ENCODE peak calls at places on chromosomes 13 and 19, in seven cellular contexts. N is H1, D is H9, J is mesendoderm, S is trophoblast cell, L is IMR-90, E is mesenchymal stem cell. M is an unnamed sample.

GRCh38 chr13:33179463-33179862 is 106.1 kb downstream of the STARD13 start:
- DNase-seq in N (no peak), D (no peak), J (no peak), S (no peak), L (no peak), E (no peak), M (no peak)

GRCh38 chr13:47114030-47114429 is 217.2 kb upstream of the HTR2A start:
- DNase-seq in N (no peak), D (no peak), J (no peak), S (no peak), L (peak), E (peak), M (no peak)

GRCh38 chr19:5170329-5170745 is 170.3 kb downstream of the PTPRS start:
- DNase-seq in N (peak), D (peak), J (peak), S (peak), L (no peak), E (no peak), M (no peak)

GRCh38 chr19:13634658-13635057 is 128.4 kb upstream of the CACNA1A start:
- DNase-seq in N (no peak), D (no peak), J (no peak), S (no peak), L (no peak), E (no peak), M (no peak)

GRCh38 chr19:10431254-10431942 is 11.1 kb downstream of the PDE4A start:
- DNase-seq in N (peak), D (no peak), J (peak), S (peak), L (no peak), E (no peak), M (no peak)

GRCh38 chr13:47990920-47991466 is 10.1 kb downstream of the SUCLA2 start:
- DNase-seq in N (no peak), D (no peak), J (no peak), S (no peak), L (no peak), E (no peak), M (no peak)

GRCh38 chr13:101523154-101523669 is 70.7 kb downstream of the ITGBL1 start:
- DNase-seq in N (no peak), D (no peak), J (no peak), S (no peak), L (no peak), E (no peak), M (no peak)

GRCh38 chr19:35206379-35206778 is 22.2 kb downstream of the FAM187B start:
- DNase-seq in N (peak), D (no peak), J (no peak), S (no peak), L (no peak), E (no peak), M (no peak)

GRCh38 chr19:51448745-51449093 is 9.5 kb downstream of the SIGLEC8 start:
- DNase-seq in N (no peak), D (no peak), J (no peak), S (no peak), L (no peak), E (no peak), M (no peak)

GRCh38 chr19:42831221-42832019 is 48.1 kb downstream of the PSG1 start:
- DNase-seq in N (no peak), D (no peak), J (no peak), S (peak), L (no peak), E (no peak), M (no peak)

GRCh38 chr13:108227651-108228272 is 9.6 kb downstream of the ABHD13 start:
- DNase-seq in N (no peak), D (no peak), J (no peak), S (peak), L (peak), E (peak), M (no peak)

GRCh38 chr13:28753208-28753892 is 34.6 kb upstream of the SLC46A3 start:
- DNase-seq in N (peak), D (peak), J (peak), S (peak), L (peak), E (peak), M (no peak)

GRCh38 chr13:32211788-32212187 is 103.4 kb downstream of the ZAR1L start:
- DNase-seq in N (no peak), D (no peak), J (peak), S (no peak), L (peak), E (peak), M (no peak)

GRCh38 chr19:37977992-37978391 is 71.0 kb downstream of the SIPA1L3 start:
- DNase-seq in N (no peak), D (no peak), J (no peak), S (no peak), L (peak), E (peak), M (no peak)

GRCh38 chr19:14432817-14433453 is at the start of gene PKN1:
- DNase-seq in N (peak), D (peak), J (peak), S (no peak), L (no peak), E (no peak), M (peak)

GRCh38 chr13:110062777-110063442 is 244.0 kb downstream of the COL4A1 start:
- DNase-seq in N (no peak), D (no peak), J (no peak), S (no peak), L (no peak), E (no peak), M (no peak)
- H3K23ac ChIP-seq in N (no peak), D (no peak), J (no peak), S (no peak), L (no peak), E (no peak), M (no peak)

DNA sequence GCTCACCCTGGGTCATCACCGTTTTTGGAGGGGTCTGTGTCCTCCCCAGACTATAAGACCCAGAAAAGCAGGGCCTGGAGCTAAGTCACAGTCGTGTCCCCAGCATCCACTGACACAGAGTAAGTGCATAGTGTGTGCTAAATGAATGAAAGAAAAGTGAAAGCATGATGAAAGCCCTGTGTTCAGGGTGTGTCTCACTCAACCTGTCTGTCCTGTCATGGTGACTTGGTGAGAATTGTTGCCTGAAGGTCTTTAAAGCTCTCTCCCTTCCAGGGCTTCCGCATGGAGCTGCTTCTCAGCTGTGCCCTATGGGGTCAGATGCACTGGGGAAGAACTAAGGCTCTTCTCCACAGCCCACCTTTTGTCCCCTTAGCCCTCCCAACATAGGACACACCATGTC is 20.5 kb upstream of the IGFL1 start:
- DNase-seq in N (no peak), D (no peak), J (no peak), S (peak), L (no peak), E (no peak), M (no peak)
- H2AK5ac ChIP-seq in N (no peak), D (no peak), J (no peak), S (peak), L (no peak), E (peak), M (no peak)

DNA sequence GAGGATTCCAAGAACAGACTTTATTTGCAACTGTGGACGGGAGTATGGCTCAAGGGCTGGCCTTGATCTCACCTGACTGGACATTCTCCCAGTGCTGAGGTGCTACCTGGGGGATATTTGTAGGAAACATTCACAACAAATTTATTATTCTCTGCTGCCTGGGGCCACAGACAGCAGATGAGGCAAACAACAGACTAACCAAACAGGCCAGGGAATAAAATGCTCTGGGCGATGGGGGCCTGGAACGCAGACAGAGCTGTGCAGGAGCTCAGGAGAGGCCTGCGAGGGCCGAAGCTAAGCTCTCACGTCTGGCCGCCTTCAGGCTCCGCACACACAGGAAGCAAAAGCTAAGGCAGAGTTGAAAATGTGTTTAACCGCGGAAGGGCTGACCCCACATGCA is 7.8 kb downstream of the PLPP2 start:
- DNase-seq in N (no peak), D (no peak), J (no peak), S (peak), L (no peak), E (no peak), M (no peak)
- H3K27ac ChIP-seq in N (no peak), D (no peak), J (no peak), S (peak), L (no peak), E (no peak), M (no peak)

DNA sequence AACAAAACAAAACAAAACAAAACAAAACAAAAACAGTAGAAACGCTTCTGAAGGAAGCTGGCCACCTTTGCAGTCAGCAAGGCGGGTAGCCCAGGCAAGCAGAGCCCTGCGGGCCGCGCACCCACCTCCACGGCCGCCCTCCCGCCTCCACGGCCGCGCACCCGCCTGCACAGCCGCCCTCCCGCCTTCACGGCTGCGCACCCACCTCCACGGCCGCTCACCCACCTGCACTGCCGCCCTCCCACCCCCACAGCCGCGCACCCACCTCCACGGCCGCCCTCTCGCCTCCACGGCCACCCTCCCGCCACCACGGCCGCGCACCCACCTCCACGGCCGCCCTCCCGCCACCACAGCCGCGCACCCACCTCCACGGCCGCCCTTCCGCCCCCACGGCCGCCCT is 9.0 kb upstream of the TIMM13 start:
- DNase-seq in N (no peak), D (no peak), J (no peak), S (no peak), L (no peak), E (no peak), M (no peak)
- H3K23ac ChIP-seq in N (no peak), D (no peak), J (no peak), S (no peak), L (no peak), E (no peak), M (no peak)

DNA sequence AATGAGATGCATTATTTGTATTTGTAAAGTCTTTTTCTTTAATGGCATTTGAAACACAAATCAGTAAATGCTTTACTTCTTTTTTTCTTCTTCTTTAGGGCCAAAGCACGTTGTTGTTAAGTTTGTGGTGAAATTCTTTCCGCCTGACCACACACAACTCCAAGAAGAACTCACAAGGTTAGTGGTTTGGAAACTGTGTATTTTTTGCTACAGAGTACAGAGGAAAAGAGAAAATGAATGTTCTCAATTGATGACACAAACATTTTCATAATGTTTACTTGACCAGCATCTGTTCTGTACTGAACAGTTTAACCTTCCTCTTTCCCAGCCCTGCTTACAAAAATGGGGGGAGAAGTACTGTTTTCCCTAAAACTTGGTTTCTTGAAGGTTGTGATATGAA is 190.9 kb upstream of the RNF113B start:
- DNase-seq in N (no peak), D (no peak), J (no peak), S (no peak), L (peak), E (peak), M (no peak)
- H2AK5ac ChIP-seq in N (no peak), D (no peak), J (no peak), S (no peak), L (peak), E (no peak), M (no peak)